ENCODE peak calls at places on chromosome 2, in four cellular contexts. One of them, this sample, is unnamed.

GRCh38 chr2:227325824-227326195 is 759 bp downstream of the MFF start:
- DNase-seq in LNCaP clone FGC: no peak
- DNase-seq in left cardiac atrium: peak
- DNase-seq in stimulated activated CD4-positive, alpha-beta T cell treated with anti-CD3 and anti-CD28 coated beads, Interleukin-2, amount 100 ng/mL, for 48 hours: peak
- DNase-seq in this sample: no peak

GRCh38 chr2:38146302-38146916 is 70.5 kb upstream of the CYP1B1 start:
- DNase-seq in stimulated activated CD4-positive, alpha-beta T cell treated with anti-CD3 and anti-CD28 coated beads, Interleukin-2, amount 100 ng/mL, for 48 hours: no peak
- DNase-seq in LNCaP clone FGC: no peak
- DNase-seq in left cardiac atrium: peak
- DNase-seq in this sample: no peak

GRCh38 chr2:26298638-26299393 is 47.1 kb upstream of the SELENOI start:
- DNase-seq in left cardiac atrium: peak
- DNase-seq in LNCaP clone FGC: no peak
- DNase-seq in stimulated activated CD4-positive, alpha-beta T cell treated with anti-CD3 and anti-CD28 coated beads, Interleukin-2, amount 100 ng/mL, for 48 hours: peak
- DNase-seq in this sample: no peak

GRCh38 chr2:218398437-218399390 is 954 bp upstream of the CTDSP1 start:
- DNase-seq in left cardiac atrium: peak
- DNase-seq in LNCaP clone FGC: no peak
- DNase-seq in stimulated activated CD4-positive, alpha-beta T cell treated with anti-CD3 and anti-CD28 coated beads, Interleukin-2, amount 100 ng/mL, for 48 hours: peak
- DNase-seq in this sample: peak

GRCh38 chr2:145413261-145413660 is 893.3 kb upstream of the ZEB2 start:
- DNase-seq in stimulated activated CD4-positive, alpha-beta T cell treated with anti-CD3 and anti-CD28 coated beads, Interleukin-2, amount 100 ng/mL, for 48 hours: no peak
- DNase-seq in left cardiac atrium: no peak
- DNase-seq in LNCaP clone FGC: no peak
- DNase-seq in this sample: no peak

GRCh38 chr2:128664499-128664971 is 345.9 kb upstream of the HS6ST1 start:
- DNase-seq in left cardiac atrium: no peak
- DNase-seq in LNCaP clone FGC: no peak
- DNase-seq in stimulated activated CD4-positive, alpha-beta T cell treated with anti-CD3 and anti-CD28 coated beads, Interleukin-2, amount 100 ng/mL, for 48 hours: no peak
- DNase-seq in this sample: no peak

GRCh38 chr2:237316339-237316738 is 97.6 kb downstream of the COL6A3 start:
- DNase-seq in stimulated activated CD4-positive, alpha-beta T cell treated with anti-CD3 and anti-CD28 coated beads, Interleukin-2, amount 100 ng/mL, for 48 hours: no peak
- DNase-seq in left cardiac atrium: no peak
- DNase-seq in LNCaP clone FGC: no peak
- DNase-seq in this sample: no peak

GRCh38 chr2:117470311-117471095 is 344.0 kb upstream of the DDX18 start:
- DNase-seq in left cardiac atrium: no peak
- DNase-seq in stimulated activated CD4-positive, alpha-beta T cell treated with anti-CD3 and anti-CD28 coated beads, Interleukin-2, amount 100 ng/mL, for 48 hours: peak
- DNase-seq in LNCaP clone FGC: peak
- DNase-seq in this sample: peak

GRCh38 chr2:191566347-191566746 is 111.6 kb upstream of the NABP1 start:
- DNase-seq in left cardiac atrium: peak
- DNase-seq in LNCaP clone FGC: peak
- DNase-seq in stimulated activated CD4-positive, alpha-beta T cell treated with anti-CD3 and anti-CD28 coated beads, Interleukin-2, amount 100 ng/mL, for 48 hours: peak
- DNase-seq in this sample: peak

GRCh38 chr2:147451902-147452515 is 392.8 kb upstream of the ACVR2A start:
- DNase-seq in stimulated activated CD4-positive, alpha-beta T cell treated with anti-CD3 and anti-CD28 coated beads, Interleukin-2, amount 100 ng/mL, for 48 hours: no peak
- DNase-seq in left cardiac atrium: no peak
- DNase-seq in LNCaP clone FGC: no peak
- DNase-seq in this sample: no peak

GRCh38 chr2:38981670-38982357 is 92.1 kb downstream of the ARHGEF33 start:
- DNase-seq in left cardiac atrium: no peak
- DNase-seq in LNCaP clone FGC: no peak
- DNase-seq in stimulated activated CD4-positive, alpha-beta T cell treated with anti-CD3 and anti-CD28 coated beads, Interleukin-2, amount 100 ng/mL, for 48 hours: no peak
- DNase-seq in this sample: peak

GRCh38 chr2:134185639-134186038 is 68.2 kb upstream of the MGAT5 start:
- DNase-seq in LNCaP clone FGC: no peak
- DNase-seq in left cardiac atrium: no peak
- DNase-seq in stimulated activated CD4-positive, alpha-beta T cell treated with anti-CD3 and anti-CD28 coated beads, Interleukin-2, amount 100 ng/mL, for 48 hours: no peak
- DNase-seq in this sample: no peak

GRCh38 chr2:53317863-53318262 is 449.7 kb upstream of the CHAC2 start:
- DNase-seq in left cardiac atrium: no peak
- DNase-seq in LNCaP clone FGC: no peak
- DNase-seq in stimulated activated CD4-positive, alpha-beta T cell treated with anti-CD3 and anti-CD28 coated beads, Interleukin-2, amount 100 ng/mL, for 48 hours: no peak
- DNase-seq in this sample: no peak

GRCh38 chr2:8606649-8607550 is 75.0 kb upstream of the ID2 start:
- DNase-seq in LNCaP clone FGC: no peak
- DNase-seq in left cardiac atrium: no peak
- DNase-seq in stimulated activated CD4-positive, alpha-beta T cell treated with anti-CD3 and anti-CD28 coated beads, Interleukin-2, amount 100 ng/mL, for 48 hours: no peak
- DNase-seq in this sample: no peak

GRCh38 chr2:55163258-55163657 is 68.8 kb downstream of the CLHC1 start:
- DNase-seq in LNCaP clone FGC: no peak
- DNase-seq in stimulated activated CD4-positive, alpha-beta T cell treated with anti-CD3 and anti-CD28 coated beads, Interleukin-2, amount 100 ng/mL, for 48 hours: no peak
- DNase-seq in left cardiac atrium: no peak
- DNase-seq in this sample: no peak

GRCh38 chr2:179274749-179275148 is 10.1 kb upstream of the SESTD1 start:
- DNase-seq in left cardiac atrium: no peak
- DNase-seq in stimulated activated CD4-positive, alpha-beta T cell treated with anti-CD3 and anti-CD28 coated beads, Interleukin-2, amount 100 ng/mL, for 48 hours: no peak
- DNase-seq in LNCaP clone FGC: no peak
- DNase-seq in this sample: no peak

GRCh38 chr2:25103287-25103871 is 61.5 kb downstream of the EFR3B start:
- DNase-seq in stimulated activated CD4-positive, alpha-beta T cell treated with anti-CD3 and anti-CD28 coated beads, Interleukin-2, amount 100 ng/mL, for 48 hours: no peak
- DNase-seq in LNCaP clone FGC: no peak
- DNase-seq in left cardiac atrium: peak
- DNase-seq in this sample: no peak

GRCh38 chr2:29309090-29310054 is 194.2 kb downstream of the CLIP4 start:
- DNase-seq in LNCaP clone FGC: peak
- DNase-seq in left cardiac atrium: peak
- DNase-seq in stimulated activated CD4-positive, alpha-beta T cell treated with anti-CD3 and anti-CD28 coated beads, Interleukin-2, amount 100 ng/mL, for 48 hours: peak
- DNase-seq in this sample: peak

GRCh38 chr2:142582317-142582716 is 295.1 kb upstream of the KYNU start:
- DNase-seq in stimulated activated CD4-positive, alpha-beta T cell treated with anti-CD3 and anti-CD28 coated beads, Interleukin-2, amount 100 ng/mL, for 48 hours: no peak
- DNase-seq in LNCaP clone FGC: no peak
- DNase-seq in left cardiac atrium: no peak
- DNase-seq in this sample: no peak

GRCh38 chr2:72147303-72147970 is at the start of gene CYP26B1:
- DNase-seq in LNCaP clone FGC: no peak
- DNase-seq in left cardiac atrium: peak
- DNase-seq in stimulated activated CD4-positive, alpha-beta T cell treated with anti-CD3 and anti-CD28 coated beads, Interleukin-2, amount 100 ng/mL, for 48 hours: no peak
- DNase-seq in this sample: no peak

GRCh38 chr2:185811580-185811979 is 73.0 kb downstream of the FSIP2 start:
- DNase-seq in left cardiac atrium: no peak
- DNase-seq in LNCaP clone FGC: no peak
- DNase-seq in stimulated activated CD4-positive, alpha-beta T cell treated with anti-CD3 and anti-CD28 coated beads, Interleukin-2, amount 100 ng/mL, for 48 hours: no peak
- DNase-seq in this sample: no peak

GRCh38 chr2:3683748-3684454 is 19.5 kb upstream of the DCDC2C start:
- DNase-seq in LNCaP clone FGC: no peak
- DNase-seq in stimulated activated CD4-positive, alpha-beta T cell treated with anti-CD3 and anti-CD28 coated beads, Interleukin-2, amount 100 ng/mL, for 48 hours: no peak
- DNase-seq in left cardiac atrium: no peak
- DNase-seq in this sample: no peak

GRCh38 chr2:46010925-46011490 is 286.2 kb upstream of the EPAS1 start:
- DNase-seq in left cardiac atrium: no peak
- DNase-seq in LNCaP clone FGC: no peak
- DNase-seq in stimulated activated CD4-positive, alpha-beta T cell treated with anti-CD3 and anti-CD28 coated beads, Interleukin-2, amount 100 ng/mL, for 48 hours: no peak
- DNase-seq in this sample: peak

GRCh38 chr2:33021542-33022259 is 74.9 kb downstream of the LTBP1 start:
- DNase-seq in stimulated activated CD4-positive, alpha-beta T cell treated with anti-CD3 and anti-CD28 coated beads, Interleukin-2, amount 100 ng/mL, for 48 hours: no peak
- DNase-seq in left cardiac atrium: no peak
- DNase-seq in LNCaP clone FGC: no peak
- DNase-seq in this sample: no peak

GRCh38 chr2:79717364-79718007 is 204.6 kb downstream of the CTNNA2 start:
- DNase-seq in left cardiac atrium: no peak
- DNase-seq in stimulated activated CD4-positive, alpha-beta T cell treated with anti-CD3 and anti-CD28 coated beads, Interleukin-2, amount 100 ng/mL, for 48 hours: no peak
- DNase-seq in LNCaP clone FGC: no peak
- DNase-seq in this sample: no peak

GRCh38 chr2:69181806-69182427 is 168.9 kb downstream of the ANTXR1 start:
- DNase-seq in stimulated activated CD4-positive, alpha-beta T cell treated with anti-CD3 and anti-CD28 coated beads, Interleukin-2, amount 100 ng/mL, for 48 hours: no peak
- DNase-seq in LNCaP clone FGC: no peak
- DNase-seq in left cardiac atrium: no peak
- DNase-seq in this sample: no peak

GRCh38 chr2:37390777-37391176 is 46.3 kb downstream of the QPCT start:
- DNase-seq in left cardiac atrium: no peak
- DNase-seq in stimulated activated CD4-positive, alpha-beta T cell treated with anti-CD3 and anti-CD28 coated beads, Interleukin-2, amount 100 ng/mL, for 48 hours: no peak
- DNase-seq in LNCaP clone FGC: no peak
- DNase-seq in this sample: no peak

GRCh38 chr2:11286749-11287148 is 57.7 kb downstream of the ROCK2 start:
- DNase-seq in LNCaP clone FGC: no peak
- DNase-seq in stimulated activated CD4-positive, alpha-beta T cell treated with anti-CD3 and anti-CD28 coated beads, Interleukin-2, amount 100 ng/mL, for 48 hours: no peak
- DNase-seq in left cardiac atrium: no peak
- DNase-seq in this sample: no peak

GRCh38 chr2:37189452-37190153 is 1.1 kb upstream of the SULT6B1 start:
- DNase-seq in stimulated activated CD4-positive, alpha-beta T cell treated with anti-CD3 and anti-CD28 coated beads, Interleukin-2, amount 100 ng/mL, for 48 hours: no peak
- DNase-seq in left cardiac atrium: no peak
- DNase-seq in LNCaP clone FGC: no peak
- DNase-seq in this sample: no peak

GRCh38 chr2:216661051-216661450 is 27.8 kb downstream of the IGFBP2 start:
- DNase-seq in LNCaP clone FGC: no peak
- DNase-seq in stimulated activated CD4-positive, alpha-beta T cell treated with anti-CD3 and anti-CD28 coated beads, Interleukin-2, amount 100 ng/mL, for 48 hours: no peak
- DNase-seq in left cardiac atrium: no peak
- DNase-seq in this sample: no peak

GRCh38 chr2:11129598-11130449 is 25.4 kb upstream of the SLC66A3 start:
- DNase-seq in stimulated activated CD4-positive, alpha-beta T cell treated with anti-CD3 and anti-CD28 coated beads, Interleukin-2, amount 100 ng/mL, for 48 hours: peak
- DNase-seq in LNCaP clone FGC: no peak
- DNase-seq in left cardiac atrium: peak
- DNase-seq in this sample: peak